ENCODE peak calls at places on chromosomes 12 and 14, in four cellular contexts. Q is SK-N-SH; A is effector memory CD4-positive, alpha-beta T cell; U is psoas muscle. B is an unnamed sample.

GRCh38 chr12:81015510-81015909 is 62.4 kb upstream of the ACSS3 start:
- DNase-seq in Q (no peak), A (no peak), U (no peak), B (no peak)

GRCh38 chr12:112948806-112949205 is 10.5 kb downstream of the OAS3 start:
- DNase-seq in Q (no peak), A (no peak), U (no peak), B (no peak)

GRCh38 chr14:33342299-33342974 is 403.8 kb downstream of the NPAS3 start:
- DNase-seq in Q (no peak), A (no peak), U (no peak), B (no peak)

GRCh38 chr12:68568878-68569569 is 41.7 kb upstream of the RAP1B start:
- DNase-seq in Q (no peak), A (no peak), U (no peak), B (no peak)

GRCh38 chr12:117333331-117334000 is 28.0 kb downstream of the NOS1 start:
- DNase-seq in Q (peak; percentile 52), A (no peak), U (no peak), B (no peak)

GRCh38 chr14:35380794-35381193 is 23.8 kb downstream of the NFKBIA start:
- DNase-seq in Q (no peak), A (no peak), U (no peak), B (no peak)

GRCh38 chr12:29739279-29739991 is 44.3 kb downstream of the TMTC1 start:
- DNase-seq in Q (no peak), A (no peak), U (no peak), B (no peak)

GRCh38 chr12:49552014-49552413 is 13.2 kb downstream of the KCNH3 start:
- DNase-seq in Q (peak; percentile 25), A (no peak), U (peak; percentile 84), B (peak; percentile 16)

GRCh38 chr14:99679111-99679510 is 5.0 kb upstream of the CYP46A1 start:
- DNase-seq in Q (no peak), A (no peak), U (no peak), B (no peak)

GRCh38 chr12:85356596-85357385 is 76.8 kb downstream of the ALX1 start:
- DNase-seq in Q (no peak), A (no peak), U (no peak), B (no peak)

GRCh38 chr14:66070542-66071319 is 415.4 kb upstream of the CCDC196 start:
- DNase-seq in Q (peak; percentile 63), A (peak; percentile 55), U (no peak), B (peak; percentile 86)

GRCh38 chr14:52802597-52802996 is 11.2 kb upstream of the GNPNAT1 start:
- DNase-seq in Q (no peak), A (no peak), U (no peak), B (no peak)

GRCh38 chr12:66352197-66352596 is 49.9 kb downstream of the HELB start:
- DNase-seq in Q (peak; percentile 41), A (no peak), U (no peak), B (peak; percentile 40)

GRCh38 chr12:121181181-121181580 is 28.7 kb upstream of the P2RX4 start:
- DNase-seq in Q (no peak), A (no peak), U (no peak), B (no peak)

GRCh38 chr14:105065280-105066228 is at the start of gene GPR132:
- DNase-seq in Q (no peak), A (peak; percentile 92), U (peak; percentile 68), B (no peak)

GRCh38 chr12:10959777-10960176 is 20.7 kb upstream of the TAS2R14 start:
- DNase-seq in Q (no peak), A (no peak), U (no peak), B (no peak)

GRCh38 chr14:33972522-33973162 is 21.8 kb upstream of the EGLN3 start:
- DNase-seq in Q (no peak), A (no peak), U (no peak), B (peak; percentile 42)

GRCh38 chr14:65296402-65296801 is 116.1 kb upstream of the FUT8 start:
- DNase-seq in Q (no peak), A (no peak), U (no peak), B (no peak)

GRCh38 chr12:118357327-118358007 is 15.2 kb downstream of the TAOK3 start:
- DNase-seq in Q (peak; percentile 42), A (peak; percentile 39), U (no peak), B (no peak)

GRCh38 chr14:64673748-64674147 is 30.5 kb upstream of the PLEKHG3 start:
- DNase-seq in Q (no peak), A (peak; percentile 38), U (no peak), B (no peak)

GRCh38 chr12:132379576-132379975 is 50.2 kb upstream of the GALNT9 start:
- DNase-seq in Q (no peak), A (no peak), U (no peak), B (no peak)

GRCh38 chr14:41604793-41605534 is 1.7 kb upstream of the LRFN5 start:
- DNase-seq in Q (no peak), A (no peak), U (peak; percentile 65), B (peak; percentile 69)
- H3K4me3 ChIP-seq in Q (no peak overlapping the region), A (peak overlapping the region; percentile 10), U (peak overlapping the region; percentile 64), B (peak overlapping the region; percentile 60)

DNA sequence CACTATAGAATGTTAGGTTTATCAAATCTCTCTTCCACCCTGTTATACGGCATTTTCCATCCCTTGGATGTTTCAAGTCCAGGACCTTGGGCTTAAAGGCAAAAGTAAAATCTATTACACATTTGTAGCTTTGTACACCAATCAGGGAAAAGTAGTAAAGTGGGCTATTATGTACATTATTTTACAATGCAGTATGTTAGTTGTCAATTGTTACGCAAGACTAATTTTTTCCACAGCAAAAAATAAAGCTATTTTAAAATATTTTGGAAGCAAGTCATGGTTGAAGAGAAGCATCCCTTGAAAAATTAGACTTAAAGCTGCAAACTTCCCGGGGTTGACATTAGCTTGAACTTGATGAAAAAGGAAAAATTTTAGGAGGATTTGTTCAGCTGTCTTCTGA is 476.2 kb downstream of the DIO2 start:
- DNase-seq in Q (no peak), A (no peak), U (no peak), B (no peak)
- H3K4me3 ChIP-seq in Q (no peak overlapping the region), A (no peak overlapping the region), U (no peak overlapping the region), B (no peak overlapping the region)

DNA sequence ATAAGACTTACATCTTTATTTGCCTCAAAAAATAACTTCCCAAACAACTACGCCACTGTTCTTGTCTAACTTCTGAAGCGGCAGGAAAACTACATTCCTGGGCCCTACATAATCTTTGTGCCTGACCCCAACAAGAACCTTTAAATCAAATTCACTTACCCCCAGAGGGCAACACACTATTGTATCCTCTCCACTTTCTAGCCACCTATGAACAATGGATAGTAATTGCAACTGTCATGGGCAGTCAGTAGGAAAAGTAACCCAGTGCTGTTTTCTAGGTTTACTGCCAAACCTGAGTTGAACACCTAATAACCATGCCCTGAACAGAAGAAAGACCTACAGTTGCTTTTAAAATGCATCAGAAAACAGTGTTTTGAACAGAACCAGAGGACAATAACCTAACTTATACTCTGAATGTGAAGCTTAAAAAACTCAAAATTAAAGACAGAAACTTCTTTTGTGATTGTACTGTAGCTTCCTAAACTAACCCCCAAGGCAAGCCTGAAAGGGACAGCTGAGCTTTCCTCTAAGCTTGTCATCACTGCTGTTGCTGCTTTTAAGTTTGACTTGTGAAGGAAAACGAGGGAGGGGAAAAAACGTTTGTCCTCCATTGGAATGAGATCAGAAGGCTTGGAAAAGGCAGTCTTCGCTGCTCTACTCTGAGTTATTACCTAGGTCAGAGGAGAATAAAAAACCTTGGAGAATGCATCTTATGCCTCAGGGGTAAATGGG is 195.7 kb downstream of the SOX5 start:
- DNase-seq in Q (no peak), A (no peak), U (no peak), B (no peak)
- H3K4me3 ChIP-seq in Q (no peak overlapping the region), A (no peak overlapping the region), U (no peak overlapping the region), B (no peak overlapping the region)

GRCh38 chr12:124433906-124434305 is 133.5 kb downstream of the NCOR2 start:
- DNase-seq in Q (no peak), A (no peak), U (no peak), B (peak; percentile 71)

GRCh38 chr12:124430491-124430890 is 135.6 kb downstream of the RFLNA start:
- DNase-seq in Q (no peak), A (no peak), U (no peak), B (no peak)

GRCh38 chr12:124433147-124433874 is 134.1 kb downstream of the NCOR2 start:
- DNase-seq in Q (no peak), A (no peak), U (peak; percentile 95), B (no peak)

GRCh38 chr12:124434364-124434763 is 133.0 kb downstream of the NCOR2 start:
- DNase-seq in Q (no peak), A (no peak), U (no peak), B (peak; percentile 87)

DNA sequence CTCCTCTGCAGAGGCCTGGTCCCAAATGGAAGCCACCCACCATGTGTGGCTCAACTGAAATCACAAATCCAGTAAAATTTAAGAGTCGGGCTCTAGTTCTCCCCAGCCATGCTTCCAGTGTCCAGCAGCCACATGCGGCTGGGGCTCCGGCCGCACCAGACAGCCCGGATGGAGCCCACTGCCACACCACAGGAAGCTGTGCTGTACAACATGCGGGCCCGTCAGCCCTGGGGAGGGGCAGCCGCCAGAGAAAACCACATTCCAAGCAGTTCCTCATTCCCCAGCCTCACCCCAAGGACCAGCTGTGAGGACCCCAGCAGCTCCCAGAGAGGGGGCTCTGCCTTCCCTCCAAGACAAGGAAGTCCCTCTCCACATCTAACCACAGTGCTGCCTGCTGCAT is 135.0 kb downstream of the NCOR2 start:
- DNase-seq in Q (no peak), A (no peak), U (no peak), B (no peak)
- H3K4me3 ChIP-seq in Q (no peak overlapping the region), A (no peak overlapping the region), U (no peak overlapping the region), B (no peak overlapping the region)

GRCh38 chr12:104929926-104930325 is 28.2 kb downstream of the SLC41A2 start:
- DNase-seq in Q (no peak), A (no peak), U (no peak), B (no peak)

GRCh38 chr12:104925501-104925900 is 32.6 kb downstream of the SLC41A2 start:
- DNase-seq in Q (no peak), A (no peak), U (no peak), B (no peak)

GRCh38 chr12:104929368-104929767 is 28.7 kb downstream of the SLC41A2 start:
- DNase-seq in Q (no peak), A (no peak), U (no peak), B (no peak)

GRCh38 chr12:104930388-104931326 is 27.4 kb downstream of the SLC41A2 start:
- DNase-seq in Q (no peak), A (no peak), U (no peak), B (no peak)

GRCh38 chr12:104928036-104928770 is 29.9 kb downstream of the SLC41A2 start:
- DNase-seq in Q (no peak), A (no peak), U (no peak), B (no peak)
- H3K4me3 ChIP-seq in Q (no peak overlapping the region), A (no peak overlapping the region), U (no peak overlapping the region), B (no peak overlapping the region)

GRCh38 chr12:114405449-114406271 is at the start of gene TBX5:
- DNase-seq in Q (no peak), A (no peak), U (no peak), B (peak; percentile 84)
- H3K4me3 ChIP-seq in Q (no peak within 1 kb of the TSS), A (no peak within 1 kb of the TSS), U (no peak within 1 kb of the TSS), B (no peak within 1 kb of the TSS)

GRCh38 chr14:55272922-55273321 is 1.7 kb downstream of the FBXO34 start:
- DNase-seq in Q (no peak), A (no peak), U (no peak), B (no peak)
- H3K4me3 ChIP-seq in Q (peak overlapping the region; percentile 98), A (peak overlapping the region; percentile 96), U (peak overlapping the region; percentile 93), B (no peak overlapping the region)

GRCh38 chr12:46964496-46965098 is 114.8 kb upstream of the PCED1B start:
- DNase-seq in Q (no peak), A (no peak), U (no peak), B (peak; percentile 32)
- H3K4me3 ChIP-seq in Q (no peak overlapping the region), A (no peak overlapping the region), U (peak overlapping the region; percentile 48), B (no peak overlapping the region)

B was measured in H7.